ENCODE peak calls at places on chromosome X, in six cellular contexts. One of them, this sample, is unnamed.

GRCh38 chrX:38233891-38234807 is 13.5 kb upstream of the SRPX start:
- DNase-seq in tibial nerve: peak; percentile 59
- DNase-seq in neural crest cell: no peak
- DNase-seq in stomach: no peak
- DNase-seq in head of caudate nucleus: no peak
- DNase-seq in aorta: no peak
- DNase-seq in this sample: no peak

GRCh38 chrX:74535633-74536141 is 78.7 kb downstream of the RLIM start:
- DNase-seq in tibial nerve: peak; percentile 15
- DNase-seq in neural crest cell: peak; percentile 9
- DNase-seq in stomach: peak; percentile 63
- DNase-seq in head of caudate nucleus: peak; percentile 20
- DNase-seq in aorta: peak; percentile 89
- DNase-seq in this sample: no peak

GRCh38 chrX:153665726-153666306 is 7.8 kb downstream of the PNCK start:
- DNase-seq in tibial nerve: no peak
- DNase-seq in neural crest cell: no peak
- DNase-seq in stomach: no peak
- DNase-seq in head of caudate nucleus: no peak
- DNase-seq in aorta: peak; percentile 56
- DNase-seq in this sample: no peak

GRCh38 chrX:102968216-102968615 is 31.1 kb downstream of the RAB40AL start:
- DNase-seq in tibial nerve: no peak
- DNase-seq in neural crest cell: no peak
- DNase-seq in stomach: no peak
- DNase-seq in head of caudate nucleus: no peak
- DNase-seq in aorta: no peak
- DNase-seq in this sample: no peak

GRCh38 chrX:3362956-3363355 is 16.5 kb upstream of the MXRA5 start:
- DNase-seq in tibial nerve: no peak
- DNase-seq in neural crest cell: no peak
- DNase-seq in stomach: no peak
- DNase-seq in head of caudate nucleus: no peak
- DNase-seq in aorta: no peak
- DNase-seq in this sample: no peak

GRCh38 chrX:100802843-100803242 is 17.3 kb upstream of the CSTF2 start:
- DNase-seq in tibial nerve: no peak
- DNase-seq in neural crest cell: no peak
- DNase-seq in stomach: no peak
- DNase-seq in head of caudate nucleus: no peak
- DNase-seq in aorta: no peak
- DNase-seq in this sample: no peak

GRCh38 chrX:17373337-17373736 is 1.7 kb upstream of the NHS start:
- DNase-seq in tibial nerve: no peak
- DNase-seq in neural crest cell: no peak
- DNase-seq in stomach: no peak
- DNase-seq in head of caudate nucleus: no peak
- DNase-seq in aorta: no peak
- DNase-seq in this sample: no peak

GRCh38 chrX:46979340-46979739 is 67.1 kb downstream of the JADE3 start:
- DNase-seq in tibial nerve: no peak
- DNase-seq in neural crest cell: no peak
- DNase-seq in stomach: no peak
- DNase-seq in head of caudate nucleus: no peak
- DNase-seq in aorta: no peak
- DNase-seq in this sample: no peak

GRCh38 chrX:10352536-10352935 is 195.8 kb downstream of the CLCN4 start:
- DNase-seq in tibial nerve: no peak
- DNase-seq in neural crest cell: no peak
- DNase-seq in stomach: no peak
- DNase-seq in head of caudate nucleus: no peak
- DNase-seq in aorta: no peak
- DNase-seq in this sample: no peak

GRCh38 chrX:133120406-133120805 is 23.5 kb upstream of the USP26 start:
- DNase-seq in tibial nerve: no peak
- DNase-seq in neural crest cell: no peak
- DNase-seq in stomach: no peak
- DNase-seq in head of caudate nucleus: no peak
- DNase-seq in aorta: no peak
- DNase-seq in this sample: no peak

GRCh38 chrX:119502727-119503483 is 34.7 kb downstream of the SLC25A5 start:
- DNase-seq in tibial nerve: no peak
- DNase-seq in neural crest cell: no peak
- DNase-seq in stomach: peak; percentile 71
- DNase-seq in head of caudate nucleus: peak; percentile 18
- DNase-seq in aorta: peak; percentile 57
- DNase-seq in this sample: no peak

GRCh38 chrX:26927419-26927818 is 535.7 kb downstream of the PPP4R3C start:
- DNase-seq in tibial nerve: no peak
- DNase-seq in neural crest cell: no peak
- DNase-seq in stomach: no peak
- DNase-seq in head of caudate nucleus: no peak
- DNase-seq in aorta: no peak
- DNase-seq in this sample: no peak

GRCh38 chrX:108122748-108123147 is 31.2 kb downstream of the ATG4A start:
- DNase-seq in tibial nerve: no peak
- DNase-seq in neural crest cell: no peak
- DNase-seq in stomach: no peak
- DNase-seq in head of caudate nucleus: no peak
- DNase-seq in aorta: no peak
- DNase-seq in this sample: no peak

GRCh38 chrX:70480660-70481018 is 36.0 kb downstream of the DLG3 start:
- DNase-seq in tibial nerve: no peak
- DNase-seq in neural crest cell: no peak
- DNase-seq in stomach: no peak
- DNase-seq in head of caudate nucleus: peak; percentile 29
- DNase-seq in aorta: no peak
- DNase-seq in this sample: no peak

GRCh38 chrX:103554687-103555417 is 30.5 kb upstream of the TCEAL4 start:
- DNase-seq in tibial nerve: peak; percentile 40
- DNase-seq in neural crest cell: peak; percentile 50
- DNase-seq in stomach: peak; percentile 56
- DNase-seq in head of caudate nucleus: peak; percentile 70
- DNase-seq in aorta: peak; percentile 74
- DNase-seq in this sample: no peak

GRCh38 chrX:103774070-103774642 is 2.5 kb upstream of the PLP1 start:
- DNase-seq in tibial nerve: no peak
- DNase-seq in neural crest cell: no peak
- DNase-seq in stomach: no peak
- DNase-seq in head of caudate nucleus: peak; percentile 48
- DNase-seq in aorta: no peak
- DNase-seq in this sample: no peak

GRCh38 chrX:49191033-49191871 is 5.1 kb upstream of the PRICKLE3 start:
- DNase-seq in tibial nerve: peak; percentile 89
- DNase-seq in neural crest cell: peak; percentile 65
- DNase-seq in stomach: peak; percentile 90
- DNase-seq in head of caudate nucleus: peak; percentile 94
- DNase-seq in aorta: peak; percentile 93
- DNase-seq in this sample: peak; percentile 81

GRCh38 chrX:16712116-16712824 is at the start of gene CTPS2:
- DNase-seq in tibial nerve: peak; percentile 36
- DNase-seq in neural crest cell: peak; percentile 65
- DNase-seq in stomach: peak; percentile 70
- DNase-seq in head of caudate nucleus: peak; percentile 43
- DNase-seq in aorta: peak; percentile 88
- DNase-seq in this sample: peak; percentile 83

GRCh38 chrX:63656871-63657580 is 128.0 kb downstream of the ARHGEF9 start:
- DNase-seq in tibial nerve: no peak
- DNase-seq in neural crest cell: no peak
- DNase-seq in stomach: no peak
- DNase-seq in head of caudate nucleus: no peak
- DNase-seq in aorta: peak; percentile 76
- DNase-seq in this sample: no peak

GRCh38 chrX:53287493-53288138 is 6.2 kb upstream of the IQSEC2 start:
- DNase-seq in tibial nerve: peak; percentile 18
- DNase-seq in neural crest cell: no peak
- DNase-seq in stomach: peak; percentile 43
- DNase-seq in head of caudate nucleus: peak; percentile 49
- DNase-seq in aorta: peak; percentile 85
- DNase-seq in this sample: no peak

GRCh38 chrX:68693481-68694410 is 46.3 kb downstream of the STARD8 start:
- DNase-seq in tibial nerve: peak; percentile 52
- DNase-seq in neural crest cell: peak; percentile 25
- DNase-seq in stomach: peak; percentile 56
- DNase-seq in head of caudate nucleus: peak; percentile 34
- DNase-seq in aorta: peak; percentile 91
- DNase-seq in this sample: no peak

GRCh38 chrX:17788439-17788838 is 51.1 kb downstream of the SCML1 start:
- DNase-seq in tibial nerve: peak; percentile 14
- DNase-seq in neural crest cell: peak; percentile 9
- DNase-seq in stomach: peak; percentile 39
- DNase-seq in head of caudate nucleus: peak; percentile 34
- DNase-seq in aorta: peak; percentile 79
- DNase-seq in this sample: peak; percentile 2

GRCh38 chrX:8955521-8955920 is 78.4 kb downstream of the FAM9B start:
- DNase-seq in tibial nerve: no peak
- DNase-seq in neural crest cell: no peak
- DNase-seq in stomach: no peak
- DNase-seq in head of caudate nucleus: no peak
- DNase-seq in aorta: no peak
- DNase-seq in this sample: no peak

GRCh38 chrX:462853-463252 is 76.1 kb upstream of the PPP2R3B start:
- DNase-seq in tibial nerve: no peak
- DNase-seq in neural crest cell: no peak
- DNase-seq in stomach: no peak
- DNase-seq in head of caudate nucleus: no peak
- DNase-seq in aorta: peak; percentile 56
- DNase-seq in this sample: no peak

GRCh38 chrX:31572396-31572795 is 500.6 kb upstream of the FTHL17 start:
- DNase-seq in tibial nerve: no peak
- DNase-seq in neural crest cell: no peak
- DNase-seq in stomach: no peak
- DNase-seq in head of caudate nucleus: no peak
- DNase-seq in aorta: no peak
- DNase-seq in this sample: no peak

GRCh38 chrX:38129366-38129765 is 91.3 kb downstream of the SRPX start:
- DNase-seq in tibial nerve: no peak
- DNase-seq in neural crest cell: no peak
- DNase-seq in stomach: no peak
- DNase-seq in head of caudate nucleus: no peak
- DNase-seq in aorta: no peak
- DNase-seq in this sample: no peak

GRCh38 chrX:21972046-21972445 is 31.5 kb downstream of the SMS start:
- DNase-seq in tibial nerve: no peak
- DNase-seq in neural crest cell: no peak
- DNase-seq in stomach: no peak
- DNase-seq in head of caudate nucleus: no peak
- DNase-seq in aorta: no peak
- DNase-seq in this sample: no peak

GRCh38 chrX:34826964-34827363 is 115.6 kb upstream of the FAM47B start:
- DNase-seq in tibial nerve: no peak
- DNase-seq in neural crest cell: no peak
- DNase-seq in stomach: no peak
- DNase-seq in head of caudate nucleus: no peak
- DNase-seq in aorta: no peak
- DNase-seq in this sample: no peak

This sample was measured in GOT3.